ENCODE peak calls at places on chromosomes 5 and 9, in six cellular contexts. M is T-helper 1 cell; V is activated CD8-positive, alpha-beta T cell treated with anti-CD3 and anti-CD28 coated beads for 36 hours; B is astrocyte of the spinal cord; F is foreskin fibroblast; R is nephron progenitor cell. H is an unnamed sample.

GRCh38 chr5:149651686-149652085 is 70.4 kb downstream of the ARHGEF37 start:
- DNase-seq in M (no peak), V (peak), B (no peak), F (no peak), R (no peak), H (no peak)

GRCh38 chr5:93246093-93246855 is 334.7 kb downstream of the NR2F1-AS1 start:
- DNase-seq in M (no peak), V (no peak), B (peak), F (peak), R (peak), H (no peak)

GRCh38 chr5:125326114-125326513 is 579.7 kb upstream of the ZNF608 start:
- DNase-seq in M (no peak), V (no peak), B (peak), F (peak), R (no peak), H (no peak)

GRCh38 chr5:135964670-135965320 is 10.0 kb upstream of the LECT2 start:
- DNase-seq in M (no peak), V (no peak), B (no peak), F (no peak), R (no peak), H (no peak)

GRCh38 chr5:93894471-93895354 is 153.3 kb upstream of the POU5F2 start:
- DNase-seq in M (no peak), V (no peak), B (no peak), F (no peak), R (no peak), H (no peak)

GRCh38 chr5:17037751-17038150 is 101.7 kb upstream of the MYO10 start:
- DNase-seq in M (no peak), V (no peak), B (peak), F (no peak), R (no peak), H (no peak)

GRCh38 chr5:145587308-145588071 is 247.7 kb downstream of the PRELID2 start:
- DNase-seq in M (no peak), V (peak), B (peak), F (peak), R (no peak), H (no peak)

GRCh38 chr9:80664327-80665210 is 1024.8 kb downstream of the TLE1 start:
- DNase-seq in M (no peak), V (no peak), B (peak), F (no peak), R (no peak), H (no peak)

GRCh38 chr5:137696481-137696880 is 39.4 kb downstream of the KLHL3 start:
- DNase-seq in M (no peak), V (peak), B (peak), F (peak), R (no peak), H (no peak)